ENCODE peak calls at places on chromosomes 6 and 20, in five cellular contexts. One of them, this sample, is unnamed.

GRCh38 chr20:33688938-33689424 is 2.8 kb upstream of the E2F1 start:
- DNase-seq in HFFc6: no peak
- DNase-seq in activated B cell treated with CpG ODN at 0.5 μM for 24 hours: no peak
- DNase-seq in adrenal gland: no peak
- DNase-seq in lower lobe of right lung: no peak
- DNase-seq in this sample: no peak

GRCh38 chr20:57467742-57468141 is 57.2 kb downstream of the CTCFL start:
- DNase-seq in HFFc6: no peak
- DNase-seq in activated B cell treated with CpG ODN at 0.5 μM for 24 hours: no peak
- DNase-seq in adrenal gland: no peak
- DNase-seq in lower lobe of right lung: peak
- DNase-seq in this sample: no peak

GRCh38 chr6:159061146-159061545 is 16.4 kb upstream of the TAGAP start:
- DNase-seq in HFFc6: no peak
- DNase-seq in activated B cell treated with CpG ODN at 0.5 μM for 24 hours: no peak
- DNase-seq in adrenal gland: no peak
- DNase-seq in lower lobe of right lung: no peak
- DNase-seq in this sample: no peak

GRCh38 chr6:56144538-56145324 is 102.6 kb downstream of the COL21A1 start:
- DNase-seq in HFFc6: peak
- DNase-seq in activated B cell treated with CpG ODN at 0.5 μM for 24 hours: no peak
- DNase-seq in adrenal gland: no peak
- DNase-seq in lower lobe of right lung: no peak
- DNase-seq in this sample: no peak

GRCh38 chr6:34235605-34236422 is 859 bp upstream of the HMGA1 start:
- DNase-seq in HFFc6: peak
- DNase-seq in activated B cell treated with CpG ODN at 0.5 μM for 24 hours: peak
- DNase-seq in adrenal gland: peak
- DNase-seq in lower lobe of right lung: peak
- DNase-seq in this sample: peak

GRCh38 chr6:43077981-43078411 is 1.9 kb downstream of the PTK7 start:
- DNase-seq in HFFc6: peak
- DNase-seq in activated B cell treated with CpG ODN at 0.5 μM for 24 hours: no peak
- DNase-seq in adrenal gland: no peak
- DNase-seq in lower lobe of right lung: no peak
- DNase-seq in this sample: no peak

GRCh38 chr6:26104457-26105108 is 17.4 kb downstream of the HFE start:
- DNase-seq in HFFc6: no peak
- DNase-seq in activated B cell treated with CpG ODN at 0.5 μM for 24 hours: no peak
- DNase-seq in adrenal gland: no peak
- DNase-seq in lower lobe of right lung: no peak
- DNase-seq in this sample: no peak

GRCh38 chr6:47130086-47130485 is 88.0 kb upstream of the ADGRF1 start:
- DNase-seq in HFFc6: no peak
- DNase-seq in activated B cell treated with CpG ODN at 0.5 μM for 24 hours: no peak
- DNase-seq in adrenal gland: no peak
- DNase-seq in lower lobe of right lung: no peak
- DNase-seq in this sample: no peak

GRCh38 chr20:22559711-22560305 is 24.6 kb downstream of the FOXA2 start:
- DNase-seq in HFFc6: no peak
- DNase-seq in activated B cell treated with CpG ODN at 0.5 μM for 24 hours: no peak
- DNase-seq in adrenal gland: no peak
- DNase-seq in lower lobe of right lung: no peak
- DNase-seq in this sample: no peak

GRCh38 chr6:159842035-159842434 is 42.0 kb downstream of the PNLDC1 start:
- DNase-seq in HFFc6: peak
- DNase-seq in activated B cell treated with CpG ODN at 0.5 μM for 24 hours: no peak
- DNase-seq in adrenal gland: no peak
- DNase-seq in lower lobe of right lung: no peak
- DNase-seq in this sample: no peak

GRCh38 chr20:46894579-46894958 is at the start of gene EYA2:
- DNase-seq in HFFc6: no peak
- DNase-seq in activated B cell treated with CpG ODN at 0.5 μM for 24 hours: no peak
- DNase-seq in adrenal gland: no peak
- DNase-seq in lower lobe of right lung: no peak
- DNase-seq in this sample: peak

GRCh38 chr6:145903356-145904102 is 60.6 kb downstream of the SHPRH start:
- DNase-seq in HFFc6: peak
- DNase-seq in activated B cell treated with CpG ODN at 0.5 μM for 24 hours: no peak
- DNase-seq in adrenal gland: no peak
- DNase-seq in lower lobe of right lung: no peak
- DNase-seq in this sample: no peak

GRCh38 chr6:66961191-66961590 is 1254.2 kb upstream of the EYS start:
- DNase-seq in HFFc6: no peak
- DNase-seq in activated B cell treated with CpG ODN at 0.5 μM for 24 hours: no peak
- DNase-seq in adrenal gland: no peak
- DNase-seq in lower lobe of right lung: no peak
- DNase-seq in this sample: no peak

GRCh38 chr20:10387686-10388085 is 46.3 kb downstream of the MKKS start:
- DNase-seq in HFFc6: no peak
- DNase-seq in activated B cell treated with CpG ODN at 0.5 μM for 24 hours: no peak
- DNase-seq in adrenal gland: no peak
- DNase-seq in lower lobe of right lung: no peak
- DNase-seq in this sample: no peak

GRCh38 chr20:25587536-25587935 is 2.2 kb upstream of the NINL start:
- DNase-seq in HFFc6: no peak
- DNase-seq in activated B cell treated with CpG ODN at 0.5 μM for 24 hours: no peak
- DNase-seq in adrenal gland: no peak
- DNase-seq in lower lobe of right lung: no peak
- DNase-seq in this sample: no peak

GRCh38 chr6:80439721-80440488 is 333.4 kb downstream of the BCKDHB start:
- DNase-seq in HFFc6: no peak
- DNase-seq in activated B cell treated with CpG ODN at 0.5 μM for 24 hours: no peak
- DNase-seq in adrenal gland: no peak
- DNase-seq in lower lobe of right lung: no peak
- DNase-seq in this sample: no peak

GRCh38 chr6:14658909-14659561 is 541.5 kb downstream of the CD83 start:
- DNase-seq in HFFc6: peak
- DNase-seq in activated B cell treated with CpG ODN at 0.5 μM for 24 hours: no peak
- DNase-seq in adrenal gland: no peak
- DNase-seq in lower lobe of right lung: no peak
- DNase-seq in this sample: no peak

GRCh38 chr6:127581576-127581975 is 4.6 kb downstream of the C6orf58 start:
- DNase-seq in HFFc6: no peak
- DNase-seq in activated B cell treated with CpG ODN at 0.5 μM for 24 hours: no peak
- DNase-seq in adrenal gland: no peak
- DNase-seq in lower lobe of right lung: no peak
- DNase-seq in this sample: no peak

GRCh38 chr20:18739785-18740184 is 73.8 kb upstream of the SCP2D1 start:
- DNase-seq in HFFc6: peak
- DNase-seq in activated B cell treated with CpG ODN at 0.5 μM for 24 hours: no peak
- DNase-seq in adrenal gland: no peak
- DNase-seq in lower lobe of right lung: no peak
- DNase-seq in this sample: no peak

GRCh38 chr6:26556263-26557070 is 18.3 kb downstream of the HMGN4 start:
- DNase-seq in HFFc6: peak
- DNase-seq in activated B cell treated with CpG ODN at 0.5 μM for 24 hours: no peak
- DNase-seq in adrenal gland: no peak
- DNase-seq in lower lobe of right lung: no peak
- DNase-seq in this sample: no peak

GRCh38 chr6:87736809-87737540 is 34.9 kb upstream of the AKIRIN2 start:
- DNase-seq in HFFc6: no peak
- DNase-seq in activated B cell treated with CpG ODN at 0.5 μM for 24 hours: no peak
- DNase-seq in adrenal gland: no peak
- DNase-seq in lower lobe of right lung: no peak
- DNase-seq in this sample: no peak

GRCh38 chr6:37083243-37084138 is 78.0 kb downstream of the FGD2 start:
- DNase-seq in HFFc6: peak
- DNase-seq in activated B cell treated with CpG ODN at 0.5 μM for 24 hours: no peak
- DNase-seq in adrenal gland: peak
- DNase-seq in lower lobe of right lung: peak
- DNase-seq in this sample: no peak

GRCh38 chr6:21840428-21840827 is 246.9 kb downstream of the SOX4 start:
- DNase-seq in HFFc6: no peak
- DNase-seq in activated B cell treated with CpG ODN at 0.5 μM for 24 hours: no peak
- DNase-seq in adrenal gland: no peak
- DNase-seq in lower lobe of right lung: no peak
- DNase-seq in this sample: no peak

GRCh38 chr20:49951160-49951559 is 15.0 kb downstream of the RNF114 start:
- DNase-seq in HFFc6: peak
- DNase-seq in activated B cell treated with CpG ODN at 0.5 μM for 24 hours: no peak
- DNase-seq in adrenal gland: no peak
- DNase-seq in lower lobe of right lung: no peak
- DNase-seq in this sample: no peak

DNA sequence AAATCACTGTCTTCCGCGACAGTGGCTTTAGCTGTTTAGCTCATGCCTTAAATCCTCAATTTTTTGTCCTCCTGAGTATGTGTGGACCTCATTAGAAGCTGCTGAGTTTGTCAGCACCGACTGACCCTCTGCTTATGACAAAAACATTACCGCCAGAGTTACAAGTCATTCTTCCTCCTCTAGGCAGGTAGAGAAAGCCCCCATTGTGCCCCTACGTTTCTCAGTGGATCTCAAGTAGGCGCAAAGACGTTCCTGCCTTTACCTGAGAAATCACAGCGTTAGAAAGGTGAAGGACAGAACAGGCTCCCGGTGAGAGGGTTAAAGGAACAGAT is 227.3 kb upstream of the PDE10A start:
- DNase-seq in HFFc6: no peak
- DNase-seq in activated B cell treated with CpG ODN at 0.5 μM for 24 hours: no peak
- DNase-seq in adrenal gland: no peak
- DNase-seq in lower lobe of right lung: no peak
- DNase-seq in this sample: no peak
- TF ChIP-seq CTCF in HFFc6: no peak
- TF ChIP-seq CTCF in activated B cell treated with CpG ODN at 0.5 μM for 24 hours: no peak
- TF ChIP-seq CTCF in adrenal gland: no peak
- TF ChIP-seq CTCF in lower lobe of right lung: no peak
- TF ChIP-seq CTCF in this sample: no peak

DNA sequence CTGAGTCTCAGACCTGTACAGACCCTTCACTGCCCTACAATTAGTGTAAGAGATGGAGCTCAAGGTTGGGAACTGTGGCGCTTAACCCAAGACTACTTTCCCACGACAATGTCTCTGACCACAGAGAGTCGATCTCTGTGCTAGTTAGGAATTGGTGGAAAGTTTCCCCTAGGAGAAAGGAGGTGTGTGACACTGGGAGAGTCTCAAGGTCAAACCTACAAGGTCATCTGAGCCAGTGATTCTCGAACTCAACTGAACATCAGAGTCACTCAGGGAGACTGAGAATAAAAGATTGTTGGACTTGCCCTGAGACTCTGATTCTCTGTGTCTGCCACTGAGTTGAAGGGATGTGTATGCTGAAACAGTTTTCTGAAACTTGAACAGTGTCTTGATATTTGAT is 9.7 kb upstream of the AFDN start:
- DNase-seq in HFFc6: no peak
- DNase-seq in activated B cell treated with CpG ODN at 0.5 μM for 24 hours: no peak
- DNase-seq in adrenal gland: no peak
- DNase-seq in lower lobe of right lung: no peak
- DNase-seq in this sample: no peak
- TF ChIP-seq CTCF in HFFc6: no peak
- TF ChIP-seq CTCF in activated B cell treated with CpG ODN at 0.5 μM for 24 hours: no peak
- TF ChIP-seq CTCF in adrenal gland: no peak
- TF ChIP-seq CTCF in lower lobe of right lung: no peak
- TF ChIP-seq CTCF in this sample: no peak

DNA sequence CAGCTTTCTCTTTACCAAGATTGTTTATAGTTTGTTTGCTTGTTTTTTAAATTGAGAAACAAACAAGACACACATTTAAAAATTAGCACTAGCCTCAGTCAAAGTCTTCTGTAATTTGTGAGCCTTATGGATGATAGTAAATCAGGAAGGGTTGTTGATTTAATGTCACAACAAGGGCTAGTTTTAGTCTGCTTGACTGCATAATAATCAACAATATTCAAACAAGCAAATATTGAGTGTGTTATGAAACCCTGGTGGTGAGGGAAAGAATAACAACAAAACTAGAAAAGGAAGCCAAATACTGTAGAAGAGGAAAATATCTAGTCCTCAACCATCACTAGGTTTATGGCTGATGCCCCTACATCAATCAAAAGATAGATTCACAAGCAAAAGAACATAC is 228.6 kb downstream of the TBC1D7 start:
- DNase-seq in HFFc6: no peak
- DNase-seq in activated B cell treated with CpG ODN at 0.5 μM for 24 hours: no peak
- DNase-seq in adrenal gland: no peak
- DNase-seq in lower lobe of right lung: no peak
- DNase-seq in this sample: no peak
- TF ChIP-seq CTCF in HFFc6: peak
- TF ChIP-seq CTCF in activated B cell treated with CpG ODN at 0.5 μM for 24 hours: no peak
- TF ChIP-seq CTCF in adrenal gland: no peak
- TF ChIP-seq CTCF in lower lobe of right lung: no peak
- TF ChIP-seq CTCF in this sample: peak

DNA sequence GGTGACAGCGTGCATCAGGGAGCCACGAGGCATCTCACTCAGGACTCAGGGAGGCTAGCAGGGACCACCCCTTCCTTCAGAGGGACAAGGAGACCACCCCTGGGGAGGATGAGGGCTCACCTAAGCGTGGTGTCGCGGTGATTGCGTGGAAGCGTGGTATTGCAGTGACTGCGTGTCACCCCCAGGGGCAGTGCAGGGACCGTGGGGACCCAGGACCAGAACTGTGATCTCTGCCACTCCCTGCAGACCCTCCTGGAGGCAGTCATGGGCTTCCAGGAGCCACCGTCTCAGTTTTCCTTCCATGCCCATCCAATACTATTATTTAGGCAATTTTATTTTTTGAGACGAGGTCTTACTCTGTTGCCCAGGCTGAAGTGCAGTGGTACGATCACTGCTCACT is 147.1 kb downstream of the TAF4 start:
- DNase-seq in HFFc6: no peak
- DNase-seq in activated B cell treated with CpG ODN at 0.5 μM for 24 hours: no peak
- DNase-seq in adrenal gland: no peak
- DNase-seq in lower lobe of right lung: no peak
- DNase-seq in this sample: no peak
- TF ChIP-seq CTCF in HFFc6: peak
- TF ChIP-seq CTCF in activated B cell treated with CpG ODN at 0.5 μM for 24 hours: no peak
- TF ChIP-seq CTCF in adrenal gland: no peak
- TF ChIP-seq CTCF in lower lobe of right lung: no peak
- TF ChIP-seq CTCF in this sample: no peak

This sample was measured in progenitor cell of endocrine pancreas.